ENCODE peak calls at places on chromosomes 4 and X, in six cellular contexts. N is uterus, E is A549, F is heart left ventricle, C is esophagus squamous epithelium, B is NB4. R is an unnamed sample.

GRCh38 chr4:41106081-41106480 is 108.3 kb downstream of the APBB2 start:
- DNase-seq in N (no peak), E (no peak), F (no peak), C (no peak), B (no peak), R (no peak)

GRCh38 chr4:137614491-137614890 is 82.2 kb upstream of the PCDH18 start:
- DNase-seq in N (no peak), E (no peak), F (no peak), C (no peak), B (no peak), R (no peak)

GRCh38 chrX:126489141-126489540 is 63.5 kb downstream of the DCAF12L1 start:
- DNase-seq in N (no peak), E (no peak), F (no peak), C (no peak), B (no peak), R (no peak)

GRCh38 chr4:163070023-163070422 is 96.7 kb downstream of the NAF1 start:
- DNase-seq in N (no peak), E (no peak), F (no peak), C (no peak), B (no peak), R (no peak)

GRCh38 chr4:158015241-158015640 is 157.6 kb downstream of the GASK1B start:
- DNase-seq in N (no peak), E (no peak), F (no peak), C (no peak), B (no peak), R (no peak)

GRCh38 chr4:152886201-152886600 is 49.9 kb upstream of the FHDC1 start:
- DNase-seq in N (no peak), E (no peak), F (no peak), C (no peak), B (no peak), R (no peak)

GRCh38 chr4:48337726-48338125 is 3.6 kb upstream of the SLAIN2 start:
- DNase-seq in N (no peak), E (no peak), F (no peak), C (no peak), B (peak; percentile 54), R (no peak)

GRCh38 chr4:139920552-139920951 is 233.4 kb downstream of the MAML3 start:
- DNase-seq in N (no peak), E (no peak), F (no peak), C (no peak), B (no peak), R (no peak)

GRCh38 chr4:163603246-163603645 is 108.8 kb downstream of the TMA16 start:
- DNase-seq in N (no peak), E (no peak), F (no peak), C (no peak), B (no peak), R (no peak)

GRCh38 chr4:169417629-169418282 is 147.0 kb upstream of the SH3RF1 start:
- DNase-seq in N (no peak), E (no peak), F (no peak), C (no peak), B (no peak), R (no peak)

GRCh38 chrX:24415921-24416320 is 49.2 kb upstream of the PDK3 start:
- DNase-seq in N (no peak), E (no peak), F (no peak), C (no peak), B (no peak), R (no peak)

GRCh38 chrX:65241059-65241721 is 264.9 kb upstream of the ZC4H2 start:
- DNase-seq in N (no peak), E (no peak), F (no peak), C (no peak), B (no peak), R (no peak)

GRCh38 chrX:43065978-43066377 is 288.0 kb upstream of the PPP1R2C start:
- DNase-seq in N (no peak), E (no peak), F (no peak), C (no peak), B (no peak), R (no peak)

GRCh38 chr4:82802906-82803305 is 4.3 kb upstream of the SCD5 start:
- DNase-seq in N (no peak), E (no peak), F (no peak), C (no peak), B (peak; percentile 60), R (no peak)

GRCh38 chrX:14851526-14851925 is 21.3 kb downstream of the FANCB start:
- DNase-seq in N (no peak), E (no peak), F (no peak), C (no peak), B (peak; percentile 2), R (no peak)

GRCh38 chr4:94941706-94942105 is 184.0 kb downstream of the BMPR1B start:
- DNase-seq in N (no peak), E (no peak), F (no peak), C (no peak), B (no peak), R (no peak)

GRCh38 chr4:3700223-3700622 is 66.0 kb upstream of the ADRA2C start:
- DNase-seq in N (no peak), E (no peak), F (no peak), C (no peak), B (no peak), R (peak; percentile 27)

GRCh38 chr4:54475546-54475945 is 182.2 kb upstream of the KIT start:
- DNase-seq in N (no peak), E (no peak), F (no peak), C (no peak), B (no peak), R (no peak)

GRCh38 chr4:53941331-53941730 is 123.1 kb downstream of the CHIC2 start:
- DNase-seq in N (no peak), E (no peak), F (no peak), C (no peak), B (no peak), R (no peak)

GRCh38 chr4:118004088-118004487 is 30.2 kb upstream of the NDST3 start:
- DNase-seq in N (no peak), E (no peak), F (no peak), C (no peak), B (no peak), R (no peak)

GRCh38 chr4:113760094-113760851 is 1.3 kb downstream of the CAMK2D start:
- DNase-seq in N (peak; percentile 41), E (peak; percentile 36), F (peak; percentile 28), C (peak; percentile 9), B (peak; percentile 48), R (peak; percentile 71)

GRCh38 chr4:81366786-81367185 is 104.9 kb downstream of the RASGEF1B start:
- DNase-seq in N (no peak), E (no peak), F (no peak), C (no peak), B (no peak), R (no peak)

GRCh38 chr4:118787844-118788380 is 48.0 kb downstream of the SEC24D start:
- DNase-seq in N (no peak), E (no peak), F (no peak), C (no peak), B (no peak), R (no peak)

GRCh38 chr4:153261922-153262321 is 57.7 kb downstream of the TRIM2 start:
- DNase-seq in N (no peak), E (no peak), F (no peak), C (no peak), B (no peak), R (no peak)

GRCh38 chrX:132730726-132731125 is 227.7 kb downstream of the HS6ST2 start:
- DNase-seq in N (no peak), E (no peak), F (no peak), C (no peak), B (no peak), R (no peak)

GRCh38 chr4:153143527-153144348 is 60.5 kb upstream of the TRIM2 start:
- DNase-seq in N (no peak), E (no peak), F (no peak), C (no peak), B (no peak), R (no peak)

GRCh38 chr4:104500452-104500851 is 5.8 kb upstream of the CXXC4 start:
- DNase-seq in N (no peak), E (no peak), F (no peak), C (no peak), B (no peak), R (no peak)
- TF ChIP-seq POLR2A in N (no peak), E (no peak), F (no peak), C (no peak), B (no peak), R (no peak)

GRCh38 chr4:185190001-185190856 is 13.6 kb downstream of the CFAP97 start:
- DNase-seq in N (no peak), E (no peak), F (no peak), C (no peak), B (no peak), R (no peak)
- TF ChIP-seq POLR2A in N (no peak), E (no peak), F (no peak), C (no peak), B (no peak), R (no peak)

GRCh38 chrX:39777623-39778025 is 320.1 kb downstream of the BCOR start:
- DNase-seq in N (no peak), E (no peak), F (no peak), C (no peak), B (no peak), R (no peak)

GRCh38 chrX:39787999-39788398 is 309.8 kb downstream of the BCOR start:
- DNase-seq in N (no peak), E (no peak), F (no peak), C (no peak), B (no peak), R (no peak)

GRCh38 chrX:39779952-39780783 is 317.6 kb downstream of the BCOR start:
- DNase-seq in N (no peak), E (no peak), F (no peak), C (no peak), B (peak; percentile 49), R (no peak)

DNA sequence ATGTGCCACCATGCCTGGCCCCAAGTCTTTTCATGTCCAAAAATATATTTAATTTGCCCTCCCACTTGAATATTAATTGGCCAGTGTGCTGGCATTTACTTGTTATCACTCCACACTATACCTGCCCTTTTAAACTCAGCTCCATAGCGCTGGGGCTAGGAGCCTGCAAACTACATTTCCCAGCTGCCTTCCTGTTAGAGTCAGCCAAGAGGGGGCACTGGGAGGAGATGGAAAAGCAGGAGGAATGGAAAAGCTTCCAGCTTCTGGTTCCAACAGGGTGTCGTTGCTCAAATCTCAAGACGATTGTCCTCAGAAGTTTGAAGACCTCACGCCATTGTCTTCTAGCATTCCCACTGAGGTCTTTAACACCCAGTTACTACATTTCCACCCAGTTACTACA is 315.5 kb downstream of the BCOR start:
- DNase-seq in N (no peak), E (no peak), F (no peak), C (no peak), B (no peak), R (no peak)
- TF ChIP-seq POLR2A in N (no peak), E (no peak), F (no peak), C (no peak), B (no peak), R (no peak)

GRCh38 chrX:73852022-73852421 is 289.0 kb downstream of the CHIC1 start:
- DNase-seq in N (no peak), E (no peak), F (no peak), C (no peak), B (no peak), R (no peak)

GRCh38 chrX:73847991-73848390 is 285.0 kb downstream of the CHIC1 start:
- DNase-seq in N (no peak), E (no peak), F (no peak), C (no peak), B (peak; percentile 17), R (no peak)

GRCh38 chrX:73849054-73849453 is 286.1 kb downstream of the CHIC1 start:
- DNase-seq in N (no peak), E (no peak), F (no peak), C (no peak), B (no peak), R (no peak)

GRCh38 chrX:73850124-73851013 is 287.4 kb downstream of the CHIC1 start:
- DNase-seq in N (peak; percentile 33), E (peak; percentile 53), F (no peak), C (no peak), B (peak; percentile 28), R (no peak)

GRCh38 chrX:73851014-73852009 is 288.3 kb downstream of the CHIC1 start:
- DNase-seq in N (peak; percentile 91), E (no peak), F (no peak), C (peak; percentile 61), B (no peak), R (no peak)
- TF ChIP-seq POLR2A in N (no peak), E (no peak), F (no peak), C (no peak), B (no peak), R (no peak)